ENCODE peak calls at places on chromosomes 7 and 10, in nine cellular contexts. K is B cell, O is upper lobe of left lung, B is WTC11, H is heart left ventricle, A is HCT116, C is body of pancreas, Z is heart right ventricle, U is right lobe of liver. Q is an unnamed sample.

GRCh38 chr7:34748244-34749039 is 90.4 kb downstream of the NPSR1 start:
- ATAC-seq in K (no peak), H (peak), O (peak), C (peak), Z (peak), U (peak), B (peak), A (peak), Q (peak)

GRCh38 chr10:22824520-22824919 is 103.3 kb upstream of the ARMC3 start:
- ATAC-seq in B (no peak), A (no peak), O (no peak), K (no peak), C (no peak), H (no peak), U (no peak), Z (no peak), Q (no peak)

GRCh38 chr7:149202831-149203231 is 7.5 kb downstream of the ZNF282 start:
- ATAC-seq in B (no peak), K (no peak), U (no peak), C (no peak), H (peak), Z (peak), O (peak), A (no peak), Q (no peak)

GRCh38 chr7:34750209-34750608 is 92.2 kb downstream of the NPSR1 start:
- ATAC-seq in U (no peak), Z (no peak), H (no peak), B (no peak), K (no peak), O (no peak), C (no peak), A (no peak), Q (no peak)

GRCh38 chr7:13850185-13850752 is 139.2 kb downstream of the ETV1 start:
- ATAC-seq in K (no peak), B (peak), O (peak), C (peak), Z (no peak), H (peak), A (peak), U (peak), Q (peak)

GRCh38 chr7:27254625-27255024 is 12.0 kb downstream of the EVX1 start:
- ATAC-seq in U (no peak), K (no peak), H (no peak), Z (no peak), C (no peak), O (no peak), A (no peak), B (no peak), Q (no peak)

GRCh38 chr10:123000155-123000554 is 8.4 kb downstream of the IKZF5 start:
- ATAC-seq in A (no peak), Z (no peak), K (no peak), O (no peak), C (no peak), H (no peak), B (no peak), U (no peak), Q (no peak)

GRCh38 chr7:32032211-32032610 is 38.0 kb downstream of the PDE1C start:
- ATAC-seq in C (no peak), U (no peak), K (no peak), B (no peak), H (peak), O (no peak), A (no peak), Z (peak), Q (no peak)

GRCh38 chr10:130895172-130895571 is 416.3 kb downstream of the TCERG1L start:
- ATAC-seq in U (no peak), A (no peak), K (no peak), Z (no peak), H (no peak), C (no peak), O (no peak), B (no peak), Q (no peak)

GRCh38 chr10:90125406-90125805 is 424.0 kb downstream of the KIF20B start:
- ATAC-seq in K (no peak), B (no peak), H (no peak), A (no peak), C (no peak), U (no peak), O (no peak), Z (no peak), Q (no peak)

GRCh38 chr10:119090026-119090808 is 9.6 kb upstream of the EIF3A start:
- ATAC-seq in O (no peak), B (no peak), A (peak), C (no peak), Z (no peak), K (peak), U (no peak), H (no peak), Q (no peak)

GRCh38 chr10:26621889-26622681 is 75.4 kb upstream of the PDSS1 start:
- ATAC-seq in O (peak), U (peak), Z (peak), B (peak), C (peak), K (peak), H (peak), A (peak), Q (peak)

GRCh38 chr10:78582540-78582939 is 486.2 kb upstream of the ZMIZ1 start:
- ATAC-seq in O (no peak), K (no peak), C (no peak), U (peak), Z (no peak), H (no peak), B (no peak), A (no peak), Q (no peak)

GRCh38 chr10:124693801-124694416 is 50.3 kb downstream of the FAM53B start:
- ATAC-seq in C (peak), U (no peak), A (no peak), B (no peak), Z (no peak), K (peak), H (peak), O (no peak), Q (no peak)

GRCh38 chr10:6701289-6701688 is 121.2 kb upstream of the PRKCQ start:
- ATAC-seq in H (no peak), O (no peak), U (no peak), B (peak), K (no peak), C (no peak), A (peak), Z (no peak), Q (no peak)

GRCh38 chr10:132265878-132266496 is 41.8 kb downstream of the STK32C start:
- ATAC-seq in C (peak), U (no peak), K (no peak), B (no peak), O (no peak), H (no peak), Z (no peak), A (no peak), Q (no peak)

GRCh38 chr7:105013283-105013817 is 655 bp upstream of the KMT2E start:
- ATAC-seq in Z (peak), U (peak), O (peak), H (peak), A (peak), K (peak), C (peak), B (peak), Q (peak)

GRCh38 chr10:103812431-103812830 is 42.9 kb downstream of the SH3PXD2A start:
- ATAC-seq in U (peak), C (no peak), K (no peak), A (no peak), H (peak), O (peak), Z (peak), B (no peak), Q (no peak)

GRCh38 chr10:131082991-131083465 is 228.5 kb downstream of the TCERG1L start:
- ATAC-seq in H (no peak), C (peak), Z (no peak), K (no peak), B (no peak), U (no peak), A (no peak), O (no peak), Q (no peak)

GRCh38 chr7:607938-608337 is 88.3 kb upstream of the PDGFA start:
- ATAC-seq in Z (no peak), B (no peak), O (no peak), K (no peak), A (no peak), H (no peak), C (no peak), U (no peak), Q (no peak)

GRCh38 chr7:151680810-151681209 is 161.1 kb upstream of the RHEB start:
- ATAC-seq in K (no peak), Z (peak), O (peak), B (no peak), A (no peak), C (no peak), U (no peak), H (no peak), Q (peak)

GRCh38 chr10:48691812-48692528 is 7.3 kb downstream of the WDFY4 start:
- ATAC-seq in K (no peak), C (no peak), U (no peak), A (no peak), Z (no peak), B (peak), H (no peak), O (no peak), Q (no peak)

GRCh38 chr7:157618091-157618726 is 281.4 kb downstream of the DNAJB6 start:
- ATAC-seq in O (no peak), K (no peak), H (no peak), A (no peak), Z (no peak), B (no peak), C (no peak), U (no peak), Q (no peak)

GRCh38 chr10:3955954-3956617 is 171.1 kb upstream of the KLF6 start:
- ATAC-seq in Z (no peak), U (no peak), H (no peak), K (no peak), B (peak), A (no peak), C (no peak), O (no peak), Q (no peak)

GRCh38 chr7:130400120-130400572 is 19.9 kb downstream of the CPA1 start:
- ATAC-seq in C (peak), Z (no peak), B (no peak), U (no peak), A (no peak), K (no peak), O (no peak), H (no peak), Q (peak)

GRCh38 chr10:17668435-17669184 is 24.7 kb downstream of the STAM start:
- ATAC-seq in Z (no peak), U (peak), B (no peak), K (no peak), H (no peak), C (no peak), O (no peak), A (no peak), Q (no peak)

GRCh38 chr10:116444527-116445142 is 17.0 kb downstream of the PNLIPRP3 start:
- ATAC-seq in U (peak), C (peak), A (peak), O (no peak), B (peak), K (no peak), Z (no peak), H (no peak), Q (no peak)

GRCh38 chr10:5589071-5589962 is 64.6 kb downstream of the CALML3 start:
- ATAC-seq in Z (no peak), K (no peak), O (no peak), C (no peak), B (no peak), A (no peak), U (no peak), H (no peak), Q (no peak)

GRCh38 chr7:12287886-12288285 is 76.8 kb downstream of the TMEM106B start:
- ATAC-seq in B (no peak), U (no peak), K (no peak), H (no peak), A (no peak), O (no peak), Z (no peak), C (no peak), Q (no peak)

GRCh38 chr10:28400678-28401077 is 97.8 kb upstream of the MPP7 start:
- ATAC-seq in Z (peak), K (no peak), C (no peak), U (peak), A (no peak), O (peak), H (peak), B (no peak), Q (no peak)

GRCh38 chr7:115775981-115776380 is 254.6 kb downstream of the TFEC start:
- ATAC-seq in A (no peak), B (no peak), K (no peak), U (no peak), H (no peak), C (peak), Z (no peak), O (no peak), Q (no peak)

GRCh38 chr7:137981175-137981574 is 20.7 kb downstream of the CREB3L2 start:
- ATAC-seq in H (no peak), Z (no peak), O (no peak), K (no peak), A (no peak), U (peak), C (no peak), B (no peak), Q (no peak)

GRCh38 chr10:99569253-99569939 is 36.7 kb downstream of the NKX2-3 start:
- ATAC-seq in C (no peak), Z (no peak), A (no peak), H (no peak), B (peak), U (no peak), K (peak), O (no peak), Q (no peak)

GRCh38 chr10:99560277-99561126 is 27.8 kb downstream of the NKX2-3 start:
- ATAC-seq in A (peak), H (no peak), K (no peak), O (peak), C (peak), B (peak), Z (no peak), U (peak), Q (no peak)

GRCh38 chr10:99562631-99563030 is 29.9 kb downstream of the NKX2-3 start:
- ATAC-seq in C (no peak), Z (no peak), O (no peak), U (no peak), H (no peak), K (peak), B (no peak), A (no peak), Q (no peak)

GRCh38 chr10:99565166-99565565 is 32.4 kb downstream of the NKX2-3 start:
- ATAC-seq in Z (no peak), A (no peak), B (no peak), C (no peak), K (no peak), O (no peak), H (no peak), U (no peak), Q (no peak)

DNA sequence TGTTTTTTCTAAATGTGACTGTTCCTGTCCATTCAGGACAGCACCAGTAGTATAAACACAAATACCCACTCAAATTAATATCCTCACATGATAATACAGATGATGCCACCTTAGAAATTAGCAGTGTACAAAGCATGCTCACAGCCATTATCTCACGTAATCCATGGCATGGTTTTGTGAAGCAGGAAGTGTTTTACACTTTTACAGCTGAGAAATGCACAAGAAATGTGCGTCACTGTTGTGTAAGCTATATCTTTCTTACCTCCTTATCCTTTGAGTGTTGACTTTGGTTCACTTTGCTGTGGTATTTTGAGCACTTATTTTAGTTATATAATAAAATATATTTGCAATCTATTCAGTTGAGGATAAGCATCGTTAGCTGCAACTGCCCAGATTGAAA is 31.6 kb downstream of the NKX2-3 start:
- ATAC-seq in O (no peak), Z (no peak), B (no peak), C (no peak), K (no peak), U (no peak), H (no peak), A (no peak), Q (no peak)
- TF ChIP-seq CTCF in O (no peak), Z (no peak), B (no peak), C (no peak), K (no peak), U (no peak), H (no peak), A (no peak), Q (no peak)

GRCh38 chr7:114663502-114663901 is 248.9 kb downstream of the FOXP2 start:
- ATAC-seq in K (no peak), B (peak), O (no peak), A (peak), H (no peak), Z (no peak), C (no peak), U (peak), Q (no peak)
- TF ChIP-seq CTCF in K (no peak), B (peak), O (no peak), A (peak), H (peak), Z (peak), C (peak), U (peak), Q (no peak)

GRCh38 chr10:34827087-34827766 is 12.1 kb upstream of the PARD3 start:
- ATAC-seq in U (no peak), A (no peak), B (no peak), C (no peak), K (no peak), H (no peak), O (no peak), Z (no peak), Q (no peak)
- TF ChIP-seq CTCF in U (no peak), A (no peak), B (no peak), C (no peak), K (no peak), H (no peak), O (no peak), Z (no peak), Q (no peak)

DNA sequence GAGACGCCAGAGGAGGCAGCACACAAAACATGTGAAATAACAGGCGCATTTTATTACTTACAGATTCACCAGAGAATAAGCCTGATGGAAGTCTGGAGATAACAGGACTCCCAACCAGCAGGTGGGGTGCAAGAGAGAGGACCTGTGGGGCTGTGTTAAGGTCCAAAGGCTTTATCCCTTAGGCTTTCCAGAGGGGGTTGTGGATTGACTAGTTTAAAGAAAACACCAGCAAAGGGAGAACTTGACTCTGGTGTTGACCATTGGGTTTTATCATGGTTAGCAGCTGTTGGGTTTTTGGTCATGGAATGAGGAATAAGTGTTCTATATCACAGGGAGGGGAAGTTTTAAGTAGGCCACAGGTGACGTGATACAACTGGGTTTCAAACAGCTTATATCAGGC is 1.6 kb upstream of the CRPPA start:
- ATAC-seq in U (no peak), C (no peak), Z (no peak), B (no peak), A (peak), K (no peak), H (no peak), O (no peak), Q (no peak)
- TF ChIP-seq CTCF in U (no peak), C (no peak), Z (no peak), B (no peak), A (peak), K (no peak), H (no peak), O (no peak), Q (no peak)

DNA sequence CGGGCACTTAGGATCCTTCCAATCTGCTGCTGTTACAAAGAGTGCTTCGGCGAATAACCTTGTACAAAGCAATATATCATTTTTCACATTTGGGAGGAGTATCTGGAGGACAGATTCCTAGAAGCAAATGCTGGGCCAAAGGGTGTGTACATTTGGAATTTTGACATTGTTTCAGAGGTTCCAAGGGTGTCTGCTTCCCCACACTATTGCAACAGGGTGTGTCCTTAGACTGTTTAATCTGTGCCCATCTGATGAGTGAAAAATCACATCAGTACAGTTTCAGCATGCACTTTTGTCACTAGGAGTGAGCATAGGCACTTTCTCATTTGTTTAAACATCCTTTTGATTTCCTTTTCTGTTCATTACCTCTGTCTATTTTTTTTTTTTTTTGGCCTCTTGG is 8.6 kb upstream of the ELFN1 start:
- ATAC-seq in O (no peak), U (no peak), C (no peak), H (no peak), K (no peak), A (no peak), Z (no peak), B (no peak), Q (no peak)
- TF ChIP-seq CTCF in O (no peak), U (no peak), C (no peak), H (no peak), K (no peak), A (no peak), Z (no peak), B (no peak), Q (no peak)

Q was measured in gastroesophageal sphincter.